ENCODE peak calls at places on chromosomes 16 and 17, in four cellular contexts. V is Peyer's patch, W is dorsolateral prefrontal cortex, R is tibial artery. H is an unnamed sample.
A peak's percentile ranks its signal among the peaks of the same experiment; 100 is the strongest.

GRCh38 chr16:64412578-64413280 is 709.1 kb downstream of the CDH11 start:
- DNase-seq in V (no peak), R (no peak), W (peak; percentile 39), H (no peak)

GRCh38 chr17:72380737-72381136 is 259.9 kb downstream of the SOX9 start:
- DNase-seq in W (no peak), R (no peak), V (no peak), H (no peak)

GRCh38 chr17:17236295-17237025 is 508 bp downstream of the FLCN start:
- DNase-seq in W (no peak), R (no peak), V (peak; percentile 60), H (peak; percentile 42)

GRCh38 chr16:67594956-67595355 is 32.6 kb downstream of the CTCF start:
- DNase-seq in V (no peak), R (no peak), W (peak; percentile 45), H (no peak)

GRCh38 chr17:30519707-30520106 is 42.5 kb downstream of the GOSR1 start:
- DNase-seq in W (no peak), V (no peak), R (no peak), H (no peak)

GRCh38 chr17:82376042-82376730 is 4.6 kb downstream of the UTS2R start:
- DNase-seq in R (no peak), V (no peak), W (no peak), H (no peak)

GRCh38 chr16:74107795-74108610 is 188.6 kb upstream of the PSMD7 start:
- DNase-seq in R (no peak), W (no peak), V (no peak), H (no peak)

GRCh38 chr17:29788045-29788444 is 142.0 kb downstream of the SSH2 start:
- DNase-seq in R (no peak), V (no peak), W (no peak), H (no peak)

GRCh38 chr17:45131616-45132301 is 556 bp downstream of the PLCD3 start:
- DNase-seq in R (peak; percentile 81), V (peak; percentile 70), W (no peak), H (no peak)

GRCh38 chr16:87054856-87055255 is 262.3 kb downstream of the C16orf95 start:
- DNase-seq in W (no peak), R (peak; percentile 43), V (no peak), H (no peak)

GRCh38 chr17:67491678-67492019 is 114.6 kb downstream of the PITPNC1 start:
- DNase-seq in R (no peak), V (no peak), W (no peak), H (no peak)
- H3K27ac ChIP-seq in R (no peak overlapping the region), V (no peak overlapping the region), W (peak overlapping the region; percentile 78), H (peak overlapping the region; percentile 94)

GRCh38 chr17:35214192-35214591 is 20.0 kb upstream of the SLC35G3 start:
- DNase-seq in V (no peak), W (no peak), R (no peak), H (no peak)

GRCh38 chr17:35210741-35211140 is 16.5 kb upstream of the SLC35G3 start:
- DNase-seq in V (no peak), W (no peak), R (no peak), H (no peak)

GRCh38 chr17:35213412-35213925 is 19.3 kb upstream of the SLC35G3 start:
- DNase-seq in V (no peak), R (no peak), W (no peak), H (no peak)

GRCh38 chr17:35214631-35215273 is 20.6 kb upstream of the SLC35G3 start:
- DNase-seq in W (no peak), R (no peak), V (no peak), H (no peak)

GRCh38 chr17:35212668-35213067 is 18.5 kb upstream of the SLC35G3 start:
- DNase-seq in V (no peak), W (no peak), R (no peak), H (no peak)
- H3K27ac ChIP-seq in V (peak overlapping the region; percentile 23), W (no peak overlapping the region), R (no peak overlapping the region), H (no peak overlapping the region)

GRCh38 chr16:441447-441846 is 16.0 kb downstream of the RAB11FIP3 start:
- DNase-seq in V (no peak), R (no peak), W (no peak), H (no peak)
- H3K27ac ChIP-seq in V (no peak overlapping the region), R (no peak overlapping the region), W (no peak overlapping the region), H (no peak overlapping the region)

DNA sequence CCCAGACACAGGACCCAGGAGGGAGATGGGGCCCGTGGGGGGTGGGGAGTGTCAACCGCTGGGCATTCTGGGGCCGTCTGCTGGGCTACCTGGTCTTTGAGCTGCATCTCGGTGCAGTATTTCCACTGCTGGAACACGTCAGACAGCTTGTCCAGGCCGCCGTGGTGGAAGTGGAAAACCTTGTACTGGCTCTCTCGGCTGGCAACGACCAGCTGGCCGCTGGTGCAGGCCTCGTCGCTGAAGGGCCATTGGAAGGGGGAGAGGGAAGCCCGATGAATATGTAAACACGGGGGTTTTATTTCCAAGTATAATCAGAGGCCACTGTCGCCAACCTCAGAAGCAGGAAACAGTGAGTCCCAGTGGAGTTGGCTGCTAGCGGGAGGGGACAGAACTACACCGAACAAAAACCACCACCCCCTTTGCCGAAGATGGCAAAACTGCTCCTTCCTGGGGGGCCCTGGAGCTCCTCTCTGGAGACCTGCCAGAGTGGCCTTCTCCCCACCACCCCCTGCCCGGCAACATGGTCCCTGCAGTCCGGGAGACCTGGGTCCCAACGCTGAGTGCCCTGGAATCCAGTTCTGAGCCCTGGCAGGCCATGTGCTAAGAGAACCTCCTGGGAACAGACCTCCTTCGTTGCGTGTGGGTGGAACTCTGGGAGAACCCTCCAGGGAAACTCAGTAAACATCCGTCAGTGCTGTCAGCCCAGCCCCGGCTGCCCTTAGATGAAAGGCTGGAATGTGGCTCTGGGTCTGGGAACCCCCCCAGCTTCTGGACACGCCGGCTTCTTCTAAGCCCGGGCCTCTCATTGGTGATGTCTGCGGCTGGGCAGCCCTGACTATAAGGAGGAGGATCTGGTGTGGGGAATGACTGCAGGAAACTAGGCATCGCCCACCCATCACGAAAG is 84.1 kb downstream of the TBC1D16 start:
- DNase-seq in W (peak; percentile 71), R (peak; percentile 76), V (peak; percentile 58), H (peak; percentile 88)
- H3K27ac ChIP-seq in W (peak overlapping the region; percentile 86), R (no peak overlapping the region), V (no peak overlapping the region), H (peak overlapping the region; percentile 80)

GRCh38 chr16:25006504-25007055 is 8.6 kb downstream of the ARHGAP17 start:
- DNase-seq in R (no peak), V (no peak), W (no peak), H (no peak)
- H3K27ac ChIP-seq in R (peak overlapping the region; percentile 59), V (no peak overlapping the region), W (no peak overlapping the region), H (no peak overlapping the region)

GRCh38 chr16:3311496-3311895 is 6.2 kb downstream of the ZNF75A start:
- DNase-seq in V (no peak), W (no peak), R (no peak), H (no peak)
- H3K27ac ChIP-seq in V (no peak overlapping the region), W (no peak overlapping the region), R (no peak overlapping the region), H (no peak overlapping the region)

GRCh38 chr17:50173335-50173941 is 7.6 kb downstream of the SGCA start:
- DNase-seq in W (no peak), R (peak; percentile 87), V (no peak), H (no peak)

GRCh38 chr17:50169881-50170459 is 4.2 kb downstream of the SGCA start:
- DNase-seq in W (no peak), V (no peak), R (no peak), H (no peak)

GRCh38 chr17:50170662-50171370 is 5.0 kb downstream of the SGCA start:
- DNase-seq in W (no peak), R (no peak), V (no peak), H (no peak)

GRCh38 chr17:50172130-50172529 is 6.3 kb downstream of the SGCA start:
- DNase-seq in R (no peak), W (no peak), V (no peak), H (no peak)

DNA sequence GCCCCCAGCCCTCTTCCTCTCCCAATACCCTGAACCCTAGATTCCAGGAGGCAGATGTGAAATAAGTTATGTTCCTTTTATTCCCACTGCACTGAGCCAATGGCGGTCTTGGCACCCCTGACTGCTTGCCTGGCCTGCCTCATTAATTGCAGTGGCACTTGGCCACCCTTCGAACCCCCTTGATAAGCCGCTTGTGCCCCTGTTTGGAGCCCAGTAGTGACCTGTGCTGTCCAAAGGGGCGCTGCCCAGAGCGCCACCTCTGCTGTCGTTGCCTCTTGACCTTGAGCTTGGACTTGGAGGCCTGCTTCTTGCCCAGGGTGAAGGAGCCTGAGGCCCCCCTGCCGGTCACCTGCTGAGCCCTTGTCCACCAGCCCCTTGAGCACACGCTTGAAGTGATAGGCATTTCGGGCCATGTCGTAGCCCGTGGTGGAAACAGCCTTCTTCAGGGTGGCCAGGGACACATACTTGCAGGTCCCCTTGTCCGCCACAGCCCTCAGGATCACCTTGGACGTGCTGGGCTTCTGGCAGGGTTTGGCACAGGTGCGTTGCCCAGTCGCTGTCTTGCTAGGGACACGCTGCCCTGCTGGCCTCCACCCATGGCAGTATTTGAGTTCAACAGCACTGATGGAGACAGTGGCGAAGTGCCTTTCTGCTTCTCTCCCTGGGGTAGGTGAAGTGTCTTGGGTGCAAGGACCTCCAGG is 5.7 kb downstream of the SGCA start:
- DNase-seq in W (no peak), V (no peak), R (no peak), H (no peak)
- H3K27ac ChIP-seq in W (no peak overlapping the region), V (no peak overlapping the region), R (peak overlapping the region; percentile 98), H (no peak overlapping the region)

GRCh38 chr17:63478814-63479494 is 2.1 kb downstream of the ACE start:
- DNase-seq in W (no peak), V (peak; percentile 90), R (peak; percentile 79), H (peak; percentile 16)

GRCh38 chr17:63479495-63480184 is 2.8 kb downstream of the ACE start:
- DNase-seq in R (no peak), V (no peak), W (no peak), H (no peak)

GRCh38 chr17:63476857-63477470 is at the start of gene ACE:
- DNase-seq in R (no peak), V (peak; percentile 91), W (no peak), H (peak; percentile 48)

GRCh38 chr17:63476494-63476856 is 386 bp upstream of the ACE start:
- DNase-seq in V (no peak), W (no peak), R (no peak), H (no peak)

DNA sequence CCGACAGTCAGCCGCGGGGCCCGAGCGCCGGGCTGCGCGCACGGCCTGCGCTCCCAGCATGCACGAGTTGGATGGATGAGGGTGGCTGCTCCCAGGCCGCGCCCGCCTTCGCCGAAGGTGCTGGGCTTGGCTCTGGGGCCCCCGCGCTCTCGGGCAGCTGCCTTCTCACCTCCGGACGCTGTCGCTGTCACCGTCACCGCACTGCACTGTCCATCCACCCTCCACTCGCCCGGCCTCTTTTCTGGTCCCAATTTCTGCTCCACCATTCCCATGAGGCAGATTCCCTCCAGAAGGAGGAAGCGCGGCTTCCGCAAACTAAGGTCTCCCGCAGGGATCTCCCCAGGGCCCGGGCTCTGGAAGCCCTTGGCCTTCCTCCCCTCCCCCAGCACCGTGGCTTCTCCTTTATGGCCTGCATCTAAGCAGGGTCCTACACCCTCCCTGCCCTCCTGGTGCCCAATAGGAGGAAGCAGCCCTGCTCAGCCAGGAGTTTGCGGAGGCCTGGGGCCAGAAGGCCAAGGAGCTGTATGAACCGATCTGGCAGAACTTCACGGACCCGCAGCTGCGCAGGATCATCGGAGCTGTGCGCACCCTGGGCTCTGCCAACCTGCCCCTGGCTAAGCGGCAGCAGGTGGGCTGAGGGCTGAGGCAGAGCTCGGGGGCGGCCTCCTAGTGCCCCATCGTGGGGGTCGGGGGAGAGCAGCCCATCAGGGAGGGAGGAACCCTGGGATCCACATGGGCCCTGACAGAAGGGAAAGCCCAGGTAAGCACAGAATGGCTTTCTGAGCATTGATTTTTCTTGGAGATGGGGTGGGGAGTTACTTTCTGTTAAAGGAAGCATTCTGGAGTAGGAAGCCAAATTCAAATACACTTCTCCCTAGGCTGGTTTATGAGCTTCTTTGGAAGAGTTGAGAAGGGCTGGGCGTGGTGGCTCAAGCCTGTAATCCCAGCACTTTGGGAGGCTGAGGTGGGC is 895 bp downstream of the ACE start:
- DNase-seq in V (peak; percentile 72), R (no peak), W (no peak), H (no peak)
- H3K27ac ChIP-seq in V (peak overlapping the region; percentile 70), R (no peak overlapping the region), W (peak overlapping the region; percentile 15), H (peak overlapping the region; percentile 8)